ENCODE peak calls at places on chromosomes 16 and 17, in eight cellular contexts. L, Y, T, V, B, U, R and W are unnamed samples.

GRCh38 chr17:18962494-18962815 is 10.5 kb downstream of the SLC5A10 start:
- DNase-seq in L (no peak), Y (no peak), T (no peak), V (no peak), B (no peak), U (no peak), R (no peak), W (no peak)

GRCh38 chr16:29743827-29744531 is 1.8 kb downstream of the C16orf54 start:
- DNase-seq in L (no peak), Y (peak; percentile 2), T (no peak), V (no peak), B (no peak), U (no peak), R (no peak), W (no peak)

GRCh38 chr16:56339431-56340195 is 85.7 kb downstream of the AMFR start:
- DNase-seq in L (no peak), Y (no peak), T (no peak), V (no peak), B (no peak), U (no peak), R (no peak), W (no peak)

GRCh38 chr16:1335996-1336395 is 2.6 kb downstream of the BAIAP3 start:
- DNase-seq in L (no peak), Y (no peak), T (no peak), V (no peak), B (no peak), U (no peak), R (no peak), W (peak; percentile 68)

GRCh38 chr16:30053376-30054015 is 12.1 kb upstream of the ALDOA start:
- DNase-seq in L (no peak), Y (no peak), T (no peak), V (no peak), B (peak; percentile 70), U (no peak), R (no peak), W (no peak)

GRCh38 chr16:79843631-79844043 is 243.1 kb upstream of the MAF start:
- DNase-seq in L (no peak), Y (no peak), T (no peak), V (no peak), B (peak; percentile 6), U (no peak), R (no peak), W (no peak)

GRCh38 chr17:27524594-27524993 is 68.3 kb downstream of the KSR1 start:
- DNase-seq in L (no peak), Y (no peak), T (no peak), V (no peak), B (no peak), U (no peak), R (no peak), W (no peak)

GRCh38 chr17:76953926-76954325 is 85.7 kb downstream of the MGAT5B start:
- DNase-seq in L (no peak), Y (no peak), T (no peak), V (no peak), B (no peak), U (no peak), R (no peak), W (no peak)

GRCh38 chr17:76969598-76970172 is 101.5 kb downstream of the MGAT5B start:
- DNase-seq in L (no peak), Y (peak; percentile 5), T (no peak), V (no peak), B (no peak), U (no peak), R (no peak), W (no peak)

GRCh38 chr17:77581480-77581879 is 377.0 kb upstream of the TNRC6C start:
- DNase-seq in L (no peak), Y (no peak), T (no peak), V (no peak), B (no peak), U (no peak), R (peak; percentile 50), W (no peak)

GRCh38 chr17:27481327-27481726 is 25.1 kb downstream of the KSR1 start:
- DNase-seq in L (no peak), Y (no peak), T (peak; percentile 40), V (no peak), B (no peak), U (peak; percentile 43), R (no peak), W (no peak)

GRCh38 chr17:10768766-10769383 is 35.0 kb downstream of the TMEM238L start:
- DNase-seq in L (no peak), Y (no peak), T (no peak), V (no peak), B (no peak), U (no peak), R (no peak), W (no peak)

GRCh38 chr16:88685156-88686061 is 898 bp downstream of the SNAI3 start:
- DNase-seq in L (peak; percentile 46), Y (no peak), T (peak; percentile 73), V (no peak), B (peak; percentile 64), U (peak; percentile 53), R (peak; percentile 69), W (no peak)

GRCh38 chr16:81204794-81205680 is 33.5 kb upstream of the BCO1 start:
- DNase-seq in L (no peak), Y (peak; percentile 59), T (peak; percentile 50), V (no peak), B (peak; percentile 26), U (peak; percentile 73), R (peak; percentile 67), W (no peak)

GRCh38 chr16:19167710-19168172 is 299 bp upstream of the SYT17 start:
- DNase-seq in L (no peak), Y (peak; percentile 79), T (no peak), V (peak; percentile 72), B (peak; percentile 69), U (peak; percentile 89), R (peak; percentile 63), W (peak; percentile 78)

GRCh38 chr17:41329279-41329925 is 13.9 kb upstream of the KRTAP17-1 start:
- DNase-seq in L (no peak), Y (peak; percentile 59), T (no peak), V (peak; percentile 50), B (peak; percentile 49), U (no peak), R (peak; percentile 55), W (peak; percentile 79)

GRCh38 chr17:38881600-38882191 is 11.8 kb downstream of the LASP1 start:
- DNase-seq in L (no peak), Y (peak; percentile 72), T (no peak), V (peak; percentile 64), B (no peak), U (no peak), R (peak; percentile 74), W (no peak)

GRCh38 chr16:19843371-19843770 is 41.3 kb downstream of the GPRC5B start:
- DNase-seq in L (no peak), Y (no peak), T (no peak), V (no peak), B (no peak), U (no peak), R (peak; percentile 23), W (no peak)

GRCh38 chr16:12874135-12874534 is 27.3 kb upstream of the SHISA9 start:
- DNase-seq in L (no peak), Y (no peak), T (no peak), V (no peak), B (peak; percentile 67), U (no peak), R (peak; percentile 85), W (no peak)

GRCh38 chr17:49515196-49515770 is 20.2 kb downstream of the NGFR start:
- DNase-seq in L (peak; percentile 38), Y (peak; percentile 87), T (no peak), V (peak; percentile 62), B (peak; percentile 48), U (peak; percentile 88), R (peak; percentile 99), W (peak; percentile 89)

GRCh38 chr17:42891539-42892152 is 9.0 kb upstream of the G6PC1 start:
- DNase-seq in L (no peak), Y (peak; percentile 72), T (no peak), V (no peak), B (no peak), U (no peak), R (no peak), W (no peak)

GRCh38 chr17:81253358-81254131 is 14.4 kb downstream of the NDUFAF8 start:
- DNase-seq in L (peak; percentile 39), Y (peak; percentile 53), T (peak; percentile 64), V (peak; percentile 56), B (peak; percentile 47), U (peak; percentile 72), R (peak; percentile 44), W (peak; percentile 68)

GRCh38 chr16:55842369-55843104 is 9.6 kb upstream of the CES1 start:
- DNase-seq in L (no peak), Y (peak; percentile 69), T (no peak), V (no peak), B (peak; percentile 58), U (peak; percentile 65), R (peak; percentile 52), W (no peak)

GRCh38 chr17:55456307-55457240 is 34.9 kb upstream of the MMD start:
- DNase-seq in L (no peak), Y (no peak), T (no peak), V (no peak), B (no peak), U (no peak), R (peak; percentile 51), W (no peak)
- TF ChIP-seq CTCF in L (no peak), Y (no peak), T (no peak), V (no peak), B (no peak), U (no peak), R (no peak), W (no peak)

GRCh38 chr16:4515611-4516233 is 22.9 kb downstream of the CDIP1 start:
- DNase-seq in L (no peak), Y (no peak), T (no peak), V (no peak), B (no peak), U (peak; percentile 43), R (no peak), W (no peak)
- TF ChIP-seq CTCF in L (no peak), Y (no peak), T (no peak), V (no peak), B (no peak), U (no peak), R (no peak), W (no peak)

DNA sequence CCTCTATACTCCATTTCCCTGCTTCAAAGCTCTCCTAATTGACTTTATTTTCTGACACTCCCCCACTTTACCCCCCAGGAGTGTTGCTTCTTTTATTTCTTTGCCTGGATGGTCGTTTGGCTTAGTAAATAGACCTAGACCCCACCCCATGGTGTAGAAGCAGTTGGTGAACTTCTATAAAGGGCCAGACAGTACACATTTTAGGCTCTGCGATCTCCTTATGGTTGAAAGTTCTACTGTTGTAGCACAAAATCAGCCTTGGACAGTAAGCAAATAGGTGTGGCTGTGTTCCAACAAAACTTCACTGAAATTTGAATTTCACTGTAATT is 31.9 kb downstream of the ZNF287 start:
- DNase-seq in L (no peak), Y (no peak), T (no peak), V (no peak), B (no peak), U (no peak), R (no peak), W (no peak)
- TF ChIP-seq CTCF in L (no peak), Y (no peak), T (no peak), V (no peak), B (no peak), U (no peak), R (no peak), W (peak; percentile 2)

GRCh38 chr17:75940727-75941441 is at the start of gene FBF1:
- DNase-seq in L (peak; percentile 63), Y (peak; percentile 96), T (peak; percentile 90), V (peak; percentile 95), B (peak; percentile 96), U (peak; percentile 99), R (peak; percentile 90), W (peak; percentile 96)
- TF ChIP-seq CTCF in L (no peak), Y (no peak), T (no peak), V (no peak), B (no peak), U (no peak), R (no peak), W (no peak)